ENCODE peak calls at places on chromosomes 5 and 9, in four cellular contexts. C is suprapubic skin, K is PC-3, R is HAP-1. W is an unnamed sample. For H3K9me3 and H3K27me3, the result is how much of the 10 kb centered on the place peaks cover.

GRCh38 chr9:137876781-137877386 is 698 bp upstream of the CACNA1B start:
- DNase-seq in C (no peak), K (no peak), R (no peak), W (no peak)

GRCh38 chr9:137021979-137022619 is 5.9 kb downstream of the ABCA2 start:
- DNase-seq in C (no peak), K (peak), R (peak), W (peak)

GRCh38 chr5:62498961-62499360 is 79.7 kb upstream of the LRRC70 start:
- DNase-seq in C (no peak), K (no peak), R (no peak), W (no peak)

GRCh38 chr5:171840066-171840465 is 54.4 kb downstream of the SMIM23 start:
- DNase-seq in C (no peak), K (no peak), R (no peak), W (no peak)

GRCh38 chr9:111825468-111826145 is 30.9 kb upstream of the SHOC1 start:
- DNase-seq in C (no peak), K (no peak), R (no peak), W (no peak)

GRCh38 chr5:159031513-159031912 is 68.2 kb downstream of the EBF1 start:
- DNase-seq in C (no peak), K (no peak), R (no peak), W (peak)

GRCh38 chr5:33037101-33037500 is 326.0 kb downstream of the NPR3 start:
- DNase-seq in C (no peak), K (no peak), R (no peak), W (no peak)

GRCh38 chr5:150377964-150378694 is 20.6 kb downstream of the TCOF1 start:
- DNase-seq in C (no peak), K (no peak), R (no peak), W (peak)

GRCh38 chr9:137516144-137516917 is 33.9 kb downstream of the PNPLA7 start:
- DNase-seq in C (no peak), K (no peak), R (no peak), W (no peak)

GRCh38 chr5:155735388-155735787 is 591.6 kb upstream of the SGCD start:
- DNase-seq in C (no peak), K (no peak), R (no peak), W (peak)

GRCh38 chr5:71653119-71653518 is 66.0 kb upstream of the CARTPT start:
- DNase-seq in C (no peak), K (no peak), R (peak), W (peak)

GRCh38 chr5:14036947-14037346 is 92.5 kb upstream of the DNAH5 start:
- DNase-seq in C (no peak), K (no peak), R (no peak), W (no peak)

GRCh38 chr5:128904815-128905214 is 60.5 kb upstream of the SLC27A6 start:
- DNase-seq in C (no peak), K (no peak), R (no peak), W (no peak)

GRCh38 chr9:123825337-123825736 is 104.6 kb downstream of the DENND1A start:
- DNase-seq in C (no peak), K (no peak), R (no peak), W (no peak)

GRCh38 chr9:107612136-107612535 is 122.6 kb upstream of the KLF4 start:
- DNase-seq in C (peak), K (no peak), R (no peak), W (no peak)

GRCh38 chr5:62653001-62653863 is 74.6 kb downstream of the LRRC70 start:
- DNase-seq in C (no peak), K (no peak), R (no peak), W (no peak)

GRCh38 chr5:77321793-77322394 is 111.4 kb downstream of the PDE8B start:
- DNase-seq in C (no peak), K (no peak), R (no peak), W (no peak)

GRCh38 chr9:35791321-35791921 is at the start of gene NPR2:
- DNase-seq in C (no peak), K (no peak), R (no peak), W (peak)

DNA sequence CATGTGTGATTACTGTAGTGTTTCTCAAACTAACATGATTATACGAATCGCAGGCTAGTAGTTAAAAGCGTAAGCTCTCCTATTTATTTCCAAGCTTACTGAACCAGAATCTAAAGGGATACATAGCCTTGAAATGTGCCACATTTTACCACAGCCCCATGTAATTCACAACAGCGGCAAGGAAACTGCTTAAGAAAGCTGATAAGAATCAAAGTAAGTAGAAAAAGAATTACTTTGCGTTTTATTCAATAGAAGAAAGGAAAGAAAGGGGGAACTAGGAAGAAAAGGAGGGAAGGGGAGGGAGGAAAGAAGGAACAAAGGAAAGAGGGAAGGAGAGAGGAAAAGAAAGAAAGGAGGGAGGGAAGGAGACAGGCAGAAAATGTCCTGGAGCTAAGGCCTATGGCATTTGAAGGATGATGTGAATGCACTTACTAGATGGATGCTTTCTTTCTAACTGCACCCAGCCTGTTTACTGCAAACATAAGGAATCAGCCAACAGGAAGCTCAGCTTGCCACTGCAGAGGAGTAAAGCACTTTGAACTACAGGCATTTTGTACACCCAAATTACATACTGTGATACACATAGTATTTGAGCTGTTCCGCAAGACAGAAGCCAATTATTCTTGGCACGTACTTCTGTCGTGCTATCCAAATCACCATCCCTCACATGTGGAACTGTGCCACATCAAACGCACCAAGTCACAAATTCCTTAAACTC is 521.7 kb downstream of the RAB3C start:
- DNase-seq in C (no peak), K (no peak), R (no peak), W (no peak)
- H3K4me3 ChIP-seq in C (no peak), K (no peak), R (no peak), W (no peak)

GRCh38 chr9:93699650-93700049 is 123.3 kb downstream of the PHF2 start:
- DNase-seq in C (no peak), K (no peak), R (no peak), W (no peak)

GRCh38 chr9:93698140-93698908 is 121.9 kb downstream of the PHF2 start:
- DNase-seq in C (no peak), K (no peak), R (no peak), W (no peak)

GRCh38 chr9:93702261-93702660 is 125.9 kb downstream of the PHF2 start:
- DNase-seq in C (no peak), K (no peak), R (no peak), W (no peak)

GRCh38 chr9:93697352-93698139 is 121.2 kb downstream of the PHF2 start:
- DNase-seq in C (no peak), K (no peak), R (no peak), W (no peak)

GRCh38 chr9:93701494-93702218 is 125.3 kb downstream of the PHF2 start:
- DNase-seq in C (no peak), K (no peak), R (no peak), W (no peak)
- H3K9me3 ChIP-seq in C (under half), K (under half), R (under half), W (under half)

GRCh38 chr9:36872641-36873040 is 161.4 kb downstream of the PAX5 start:
- DNase-seq in C (no peak), K (no peak), R (no peak), W (no peak)
- H3K27me3 ChIP-seq in C (under half), K (under half), R (under half), W (under half)

GRCh38 chr9:101485873-101486692 is 47.6 kb upstream of the RNF20 start:
- DNase-seq in C (no peak), K (no peak), R (no peak), W (peak)
- H3K4me3 ChIP-seq in C (peak), K (no peak), R (no peak), W (peak)

DNA sequence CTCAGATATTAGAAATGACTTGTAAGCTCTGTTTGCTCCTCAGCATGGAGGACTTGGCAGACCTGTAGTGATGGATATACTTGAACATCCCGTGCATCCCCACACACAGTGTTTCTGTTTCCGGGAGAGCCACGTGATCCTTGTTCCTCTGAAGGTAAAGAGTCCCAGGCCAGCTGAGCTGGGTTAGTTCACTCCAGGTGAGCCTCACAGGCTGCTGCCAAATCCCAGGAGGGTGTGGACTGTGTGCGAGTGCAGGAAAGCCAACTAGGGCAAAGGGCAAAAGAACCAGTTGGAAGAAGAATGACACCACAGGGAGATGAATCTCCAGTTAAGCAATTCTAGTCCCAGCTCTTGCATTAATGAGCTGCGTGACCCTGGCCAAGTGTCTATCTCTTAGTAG is 10.4 kb upstream of the TOMM5 start:
- DNase-seq in C (no peak), K (peak), R (no peak), W (peak)
- H3K9me3 ChIP-seq in C (under half), K (under half), R (under half), W (under half)